ENCODE peak calls at places on chromosomes 3 and 15, in ten cellular contexts. K is fibroblast of pulmonary artery, B is activated B cell treated with CpG ODN at 0.5 μM for 24 hours, O is cardiac fibroblast, G is cardiac muscle cell, R is WTC11, L is astrocyte of the spinal cord, I is PC-3, Q is neural crest cell, Z is choroid plexus epithelial cell. P is an unnamed sample.

GRCh38 chr3:15638193-15638890 is 36.8 kb downstream of the BTD start:
- DNase-seq in K (no peak), B (no peak), O (peak; percentile 54), G (no peak), R (no peak), L (peak; percentile 23), I (no peak), Q (no peak), Z (no peak), P (no peak)

GRCh38 chr3:118080886-118081285 is 953.8 kb downstream of the IGSF11 start:
- DNase-seq in K (no peak), B (no peak), O (no peak), G (no peak), R (no peak), L (no peak), I (no peak), Q (no peak), Z (no peak), P (no peak)

GRCh38 chr3:58608648-58609047 is 31.5 kb upstream of the FAM107A start:
- DNase-seq in K (no peak), B (no peak), O (no peak), G (no peak), R (no peak), L (no peak), I (peak; percentile 96), Q (no peak), Z (no peak), P (peak; percentile 38)

GRCh38 chr15:58306591-58307312 is 125.0 kb upstream of the LIPC start:
- DNase-seq in K (peak; percentile 31), B (no peak), O (no peak), G (no peak), R (no peak), L (peak; percentile 14), I (no peak), Q (no peak), Z (no peak), P (no peak)

GRCh38 chr3:141629950-141630349 is 108.1 kb upstream of the RNF7 start:
- DNase-seq in K (no peak), B (no peak), O (no peak), G (no peak), R (no peak), L (no peak), I (no peak), Q (no peak), Z (no peak), P (no peak)

GRCh38 chr3:195839260-195840010 is 27.7 kb upstream of the MUC4 start:
- DNase-seq in K (no peak), B (no peak), O (no peak), G (no peak), R (no peak), L (no peak), I (no peak), Q (no peak), Z (no peak), P (no peak)

GRCh38 chr15:88624156-88624970 is 3.2 kb downstream of the AEN start:
- DNase-seq in K (peak; percentile 72), B (no peak), O (peak; percentile 71), G (peak; percentile 35), R (no peak), L (peak; percentile 49), I (no peak), Q (no peak), Z (peak; percentile 68), P (no peak)

GRCh38 chr3:105415981-105416380 is 49.3 kb downstream of the ALCAM start:
- DNase-seq in K (no peak), B (no peak), O (no peak), G (no peak), R (no peak), L (no peak), I (no peak), Q (no peak), Z (peak; percentile 14), P (no peak)

GRCh38 chr15:68375191-68375631 is 56.8 kb downstream of the ITGA11 start:
- DNase-seq in K (no peak), B (no peak), O (no peak), G (no peak), R (no peak), L (no peak), I (no peak), Q (no peak), Z (no peak), P (no peak)

GRCh38 chr3:52794612-52795099 is at the start of gene ITIH3:
- DNase-seq in K (no peak), B (no peak), O (no peak), G (peak; percentile 7), R (no peak), L (no peak), I (no peak), Q (no peak), Z (no peak), P (no peak)

GRCh38 chr3:186283096-186283495 is 78.9 kb downstream of the DGKG start:
- DNase-seq in K (no peak), B (no peak), O (no peak), G (no peak), R (no peak), L (no peak), I (peak; percentile 55), Q (no peak), Z (no peak), P (no peak)

GRCh38 chr3:71397046-71397445 is 186.5 kb downstream of the FOXP1 start:
- DNase-seq in K (peak; percentile 54), B (no peak), O (peak; percentile 42), G (peak; percentile 47), R (no peak), L (peak; percentile 39), I (peak; percentile 65), Q (peak; percentile 23), Z (peak; percentile 56), P (peak; percentile 37)

GRCh38 chr15:71328453-71328852 is 213.2 kb downstream of the THSD4 start:
- DNase-seq in K (no peak), B (no peak), O (no peak), G (no peak), R (no peak), L (no peak), I (no peak), Q (no peak), Z (peak; percentile 20), P (no peak)

DNA sequence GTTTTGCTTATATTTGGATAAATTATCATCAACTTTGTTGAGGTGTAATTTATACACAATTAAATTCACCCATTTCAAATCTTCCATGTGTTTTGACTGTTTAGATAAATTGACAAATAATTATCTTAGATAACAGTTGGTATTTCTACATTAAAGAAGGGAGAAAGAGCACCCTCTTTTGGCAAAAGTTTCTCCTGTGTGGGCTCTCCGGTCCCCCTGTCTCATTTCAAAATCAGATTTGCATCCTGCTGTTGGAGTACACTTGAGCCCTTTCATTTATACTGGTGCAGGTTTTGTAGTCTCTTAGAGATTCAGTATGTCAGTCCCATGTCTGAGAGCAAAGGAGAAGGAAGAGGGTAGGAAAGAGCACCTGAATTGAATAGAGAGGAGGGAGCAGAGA is 49.4 kb downstream of the NKIRAS1 start:
- DNase-seq in K (no peak), B (no peak), O (no peak), G (no peak), R (no peak), L (no peak), I (peak; percentile 14), Q (no peak), Z (peak; percentile 22), P (no peak)
- TF ChIP-seq CTCF in K (no peak), B (no peak), O (no peak), G (no peak), R (no peak), L (no peak), I (peak; percentile 52), Q (no peak), Z (peak; percentile 40), P (no peak)

GRCh38 chr3:179837374-179837773 is 184.5 kb downstream of the USP13 start:
- DNase-seq in K (peak; percentile 35), B (no peak), O (peak; percentile 20), G (no peak), R (no peak), L (peak; percentile 17), I (no peak), Q (no peak), Z (peak; percentile 56), P (no peak)
- TF ChIP-seq CTCF in K (peak; percentile 18), B (no peak), O (no peak), G (peak; percentile 13), R (no peak), L (no peak), I (no peak), Q (peak; percentile 14), Z (peak; percentile 41), P (no peak)

DNA sequence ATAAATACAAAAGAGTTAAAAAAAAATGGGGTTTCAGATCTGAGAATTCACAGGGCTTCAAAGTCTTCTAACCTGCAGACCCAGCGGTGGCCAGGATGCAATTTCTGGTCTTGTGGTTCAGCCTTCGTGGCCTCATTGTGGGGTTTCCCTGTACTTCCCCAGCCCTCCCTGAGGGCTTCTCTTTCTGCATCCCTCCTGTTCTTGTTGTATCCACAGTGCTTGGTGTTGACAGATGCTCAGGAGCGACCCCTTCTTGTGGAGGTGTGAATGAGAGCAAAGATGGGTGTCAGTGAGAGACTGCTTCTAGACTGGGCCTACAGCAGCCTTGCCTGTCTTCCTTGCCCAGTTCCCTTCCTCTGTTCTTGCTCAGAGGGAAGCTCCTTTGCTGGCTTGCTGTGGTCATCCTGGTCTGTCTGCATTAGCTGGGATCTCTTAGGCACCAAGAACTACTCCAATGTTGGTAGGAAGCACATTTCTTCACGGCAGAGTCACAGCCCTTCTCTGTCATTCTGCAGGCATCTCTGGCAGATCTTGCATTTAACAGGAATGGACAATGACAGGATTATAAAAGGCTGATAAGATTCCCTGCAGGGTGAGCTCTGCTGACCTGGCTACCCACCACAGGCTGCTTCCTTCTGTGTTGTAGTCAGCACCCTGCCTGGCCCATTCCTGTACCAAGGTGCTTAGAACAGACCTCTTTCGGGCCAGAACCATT is 317.8 kb upstream of the C2CD4B start:
- DNase-seq in K (no peak), B (peak; percentile 17), O (peak; percentile 40), G (peak; percentile 76), R (peak; percentile 77), L (no peak), I (peak; percentile 5), Q (peak; percentile 22), Z (peak; percentile 47), P (peak; percentile 30)
- TF ChIP-seq CTCF in K (peak; percentile 36), B (no peak), O (peak; percentile 33), G (peak; percentile 36), R (peak; percentile 27), L (peak; percentile 36), I (peak; percentile 36), Q (peak; percentile 21), Z (peak; percentile 51), P (no peak)

GRCh38 chr15:75955720-75956119 is 52.0 kb downstream of the FBXO22 start:
- DNase-seq in K (no peak), B (no peak), O (no peak), G (no peak), R (no peak), L (no peak), I (no peak), Q (no peak), Z (no peak), P (no peak)
- TF ChIP-seq CTCF in K (no peak), B (no peak), O (no peak), G (no peak), R (no peak), L (no peak), I (no peak), Q (peak; percentile 46), Z (no peak), P (no peak)

P was measured in Calu3.